ENCODE peak calls at places on chromosomes 4 and X, in four cellular contexts. J is GM12891, G is K562, B is GM12878. N is an unnamed sample.

GRCh38 chrX:107447642-107448041 is 1.8 kb upstream of the FRMPD3 start:
- DNase-seq in J (no peak), B (no peak), G (no peak), N (no peak)

GRCh38 chr4:83139514-83140156 is 25.1 kb upstream of the PLAC8 start:
- DNase-seq in J (no peak), G (no peak), B (no peak), N (no peak)

GRCh38 chrX:33188286-33188685 is 23.1 kb downstream of the DMD start:
- DNase-seq in J (no peak), G (no peak), B (no peak), N (no peak)

GRCh38 chrX:1075741-1076140 is 136.7 kb downstream of the CRLF2 start:
- DNase-seq in B (no peak), J (no peak), G (no peak), N (no peak)

GRCh38 chr4:3819210-3819919 is 53.2 kb downstream of the ADRA2C start:
- DNase-seq in G (no peak), B (no peak), J (no peak), N (no peak)

GRCh38 chr4:113116414-113117345 is 67.2 kb downstream of the ANK2 start:
- DNase-seq in G (no peak), B (no peak), J (no peak), N (no peak)

GRCh38 chr4:67714248-67714583 is 13.3 kb upstream of the UBA6 start:
- DNase-seq in B (no peak), J (no peak), G (no peak), N (no peak)

GRCh38 chr4:6702761-6703160 is 6.9 kb downstream of the MRFAP1L1 start:
- DNase-seq in J (no peak), B (no peak), G (no peak), N (no peak)

GRCh38 chr4:76213415-76214268 is at the start of gene SCARB2:
- DNase-seq in J (peak; percentile 64), B (no peak), G (peak; percentile 86), N (peak; percentile 75)

GRCh38 chr4:39415678-39416283 is 9.1 kb downstream of the KLB start:
- DNase-seq in J (no peak), G (no peak), B (no peak), N (no peak)

GRCh38 chr4:136637071-136637777 is 895.1 kb downstream of the PCDH18 start:
- DNase-seq in G (peak; percentile 19), B (no peak), J (peak; percentile 2), N (no peak)

GRCh38 chr4:33873791-33874190 is 2370.5 kb downstream of the ARAP2 start:
- DNase-seq in B (no peak), J (no peak), G (no peak), N (no peak)

GRCh38 chr4:20137176-20137575 is 114.5 kb upstream of the SLIT2 start:
- DNase-seq in G (no peak), B (no peak), J (no peak), N (no peak)

GRCh38 chrX:103063918-103064434 is at the start of gene BEX1:
- DNase-seq in J (no peak), G (no peak), B (no peak), N (peak; percentile 79)
- TF ChIP-seq SPI1 in J (no peak), G (no peak), B (no peak), N (no peak)

DNA sequence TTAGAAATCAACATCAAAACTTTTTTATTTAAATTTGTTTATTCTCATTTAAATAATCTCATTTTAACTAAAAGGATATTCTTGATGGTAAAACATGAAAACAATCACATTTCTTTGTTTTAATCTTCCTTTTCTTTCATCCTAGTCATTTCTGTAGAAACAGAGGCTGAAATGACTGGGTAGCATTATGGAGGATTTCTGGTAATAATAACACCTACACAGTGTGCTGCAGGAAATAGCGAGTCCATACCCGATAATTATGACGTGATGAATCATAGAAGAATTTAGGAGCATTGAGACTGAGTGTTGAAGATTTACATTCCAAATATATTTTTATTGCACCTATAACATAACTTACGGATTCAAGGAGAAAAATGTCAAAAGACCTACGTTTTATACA is 31.4 kb upstream of the BBS12 start:
- DNase-seq in J (no peak), B (no peak), G (no peak), N (no peak)
- TF ChIP-seq SPI1 in J (no peak), B (no peak), G (no peak), N (no peak)

GRCh38 chr4:101229116-101229515 is 118.2 kb downstream of the PPP3CA start:
- DNase-seq in G (no peak), B (no peak), J (no peak), N (no peak)

GRCh38 chr4:101227715-101228114 is 119.6 kb downstream of the PPP3CA start:
- DNase-seq in G (no peak), B (no peak), J (no peak), N (no peak)

GRCh38 chr4:101236097-101236496 is 111.2 kb downstream of the PPP3CA start:
- DNase-seq in J (no peak), G (no peak), B (no peak), N (no peak)

GRCh38 chr4:101230806-101231426 is 116.4 kb downstream of the PPP3CA start:
- DNase-seq in G (no peak), J (no peak), B (no peak), N (no peak)

DNA sequence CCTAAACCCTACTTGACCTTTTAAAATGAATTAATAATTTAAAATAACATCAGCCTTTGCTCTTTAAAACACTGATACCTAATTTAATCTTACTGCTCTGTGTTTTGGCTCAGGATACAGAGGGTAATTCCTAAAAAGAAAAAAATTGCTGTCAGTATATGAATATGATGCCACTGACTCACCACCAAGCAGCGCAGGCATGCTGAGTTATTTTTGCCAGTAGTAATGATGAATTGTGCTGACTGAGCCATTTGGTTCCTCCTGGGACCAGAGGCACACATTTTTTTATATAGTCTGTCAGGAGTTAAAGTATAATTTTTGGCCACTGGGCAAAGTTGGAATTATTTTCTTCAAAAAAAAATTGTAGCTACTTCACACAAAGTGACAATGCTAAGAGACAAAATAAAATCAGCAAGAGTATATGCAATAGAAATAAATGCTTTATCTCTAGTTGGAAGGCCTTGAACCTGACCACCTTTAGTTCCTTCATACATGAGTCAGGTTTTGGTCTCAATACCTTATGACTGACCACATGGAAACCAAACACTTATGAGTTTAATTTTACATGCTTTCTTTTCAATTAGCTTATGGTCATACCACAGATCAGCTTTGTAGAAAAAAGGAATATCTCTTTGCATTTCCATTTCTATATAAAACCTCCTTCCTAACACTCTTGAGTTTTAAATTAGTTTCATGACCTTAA is 115.1 kb downstream of the PPP3CA start:
- DNase-seq in G (no peak), B (no peak), J (no peak), N (no peak)
- TF ChIP-seq SPI1 in G (no peak), B (no peak), J (no peak), N (no peak)

GRCh38 chr4:47838445-47838844 is 578 bp upstream of the CORIN start:
- DNase-seq in B (no peak), J (no peak), G (no peak), N (no peak)

GRCh38 chr4:47839259-47839658 is 1.4 kb upstream of the CORIN start:
- DNase-seq in G (no peak), B (peak; percentile 21), J (peak; percentile 23), N (no peak)

GRCh38 chr4:47835489-47835888 is 2.4 kb downstream of the CORIN start:
- DNase-seq in G (no peak), B (no peak), J (no peak), N (no peak)

GRCh38 chr4:47836655-47837581 is 949 bp downstream of the CORIN start:
- DNase-seq in B (no peak), G (peak; percentile 14), J (peak; percentile 56), N (no peak)

GRCh38 chr4:47837582-47838294 is at the start of gene CORIN:
- DNase-seq in G (no peak), J (peak; percentile 14), B (no peak), N (no peak)
- TF ChIP-seq SPI1 in G (no peak), J (no peak), B (no peak), N (no peak)

GRCh38 chrX:41923925-41924693 is 755 bp upstream of the CASK start:
- DNase-seq in G (no peak), J (no peak), B (no peak), N (no peak)
- TF ChIP-seq SPI1 in G (no peak), J (no peak), B (no peak), N (no peak)

GRCh38 chrX:153883163-153883843 is 2.7 kb downstream of the L1CAM start:
- DNase-seq in J (no peak), G (peak; percentile 47), B (no peak), N (no peak)

GRCh38 chrX:153880440-153880815 is 5.5 kb downstream of the L1CAM start:
- DNase-seq in B (no peak), J (no peak), G (no peak), N (no peak)

GRCh38 chrX:153882557-153882956 is 3.4 kb downstream of the L1CAM start:
- DNase-seq in G (no peak), J (no peak), B (no peak), N (no peak)

GRCh38 chrX:153881281-153881680 is 4.7 kb downstream of the L1CAM start:
- DNase-seq in J (no peak), G (no peak), B (no peak), N (no peak)

DNA sequence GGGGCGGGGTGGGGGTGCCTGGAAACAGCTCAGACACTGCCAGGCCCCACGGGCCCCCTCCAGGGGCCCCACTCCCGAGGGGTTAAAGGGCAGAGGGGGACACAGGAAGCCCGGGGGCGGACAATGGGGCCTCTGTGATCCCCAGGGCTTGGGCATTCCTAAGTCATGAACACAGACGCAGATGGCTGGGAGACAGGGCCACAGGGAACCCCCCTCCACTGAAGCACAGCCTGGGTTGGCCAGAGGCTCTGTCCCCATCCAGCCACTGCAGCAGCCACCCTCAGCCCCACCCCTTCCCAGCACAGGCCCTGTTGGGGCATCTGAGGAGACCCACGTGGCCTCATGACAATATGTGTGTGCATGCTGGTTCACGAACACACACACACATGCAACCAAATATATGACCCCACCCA is 3.9 kb downstream of the L1CAM start:
- DNase-seq in G (no peak), B (no peak), J (no peak), N (no peak)
- TF ChIP-seq SPI1 in G (no peak), B (no peak), J (no peak), N (no peak)

DNA sequence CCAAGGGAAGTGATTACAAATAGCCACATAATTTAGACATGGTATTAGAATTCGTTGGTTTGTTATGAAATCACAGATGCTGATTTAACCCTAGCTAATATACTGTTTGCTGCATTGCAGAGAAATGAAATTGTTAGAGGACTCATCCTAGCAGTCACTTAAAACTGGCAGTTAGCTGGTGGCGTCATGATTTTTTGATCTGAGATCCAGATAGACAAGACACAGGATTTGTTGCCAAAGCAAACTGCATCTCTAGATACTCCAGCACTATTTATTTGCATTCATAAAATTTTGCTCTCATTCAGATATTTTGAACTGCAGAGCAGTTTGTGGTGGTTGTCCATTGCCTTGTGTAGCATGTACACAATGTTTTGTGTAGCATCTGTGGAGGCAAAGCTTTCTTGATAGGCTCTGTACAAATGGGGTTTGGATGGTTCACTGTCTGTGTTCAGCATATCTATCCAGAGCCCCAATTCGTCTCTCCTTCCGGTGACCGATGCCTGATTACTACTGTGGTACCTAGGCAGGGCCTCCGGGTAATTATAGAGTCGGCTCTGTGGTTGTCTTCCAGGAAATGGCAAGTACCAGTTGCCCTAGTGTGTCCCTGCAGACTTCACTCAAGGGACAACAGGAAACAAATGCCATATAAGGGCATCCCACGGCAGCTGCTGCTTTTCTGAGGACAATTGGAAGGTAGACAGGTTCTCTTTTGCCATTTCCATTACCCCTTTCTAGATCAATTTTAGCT is 30.1 kb upstream of the SPARCL1 start:
- DNase-seq in G (no peak), B (peak; percentile 50), J (no peak), N (no peak)
- TF ChIP-seq SPI1 in G (no peak), B (no peak), J (no peak), N (no peak)

GRCh38 chrX:69307736-69308135 is 142.5 kb upstream of the PJA1 start:
- DNase-seq in J (no peak), B (no peak), G (no peak), N (no peak)
- TF ChIP-seq SPI1 in J (no peak), B (no peak), G (no peak), N (no peak)

GRCh38 chr4:54255881-54256280 is 26.8 kb downstream of the PDGFRA start:
- DNase-seq in G (no peak), J (no peak), B (no peak), N (no peak)
- TF ChIP-seq SPI1 in G (no peak), J (no peak), B (no peak), N (no peak)